ENCODE peak calls at places on chromosome 18, in four cellular contexts. One of them, this sample, is unnamed.

GRCh38 chr18:65746936-65747335 is 3.9 kb upstream of the CDH7 start:
- DNase-seq in activated T-cell treated with anti-CD3 and anti-CD28 coated beads for 24 hours: no peak
- DNase-seq in progenitor cell of endocrine pancreas: no peak
- DNase-seq in HTR-8/SVneo: no peak
- DNase-seq in this sample: no peak

GRCh38 chr18:32768646-32769206 is 4.1 kb downstream of the KLHL14 start:
- DNase-seq in HTR-8/SVneo: no peak
- DNase-seq in progenitor cell of endocrine pancreas: no peak
- DNase-seq in activated T-cell treated with anti-CD3 and anti-CD28 coated beads for 24 hours: no peak
- DNase-seq in this sample: no peak

GRCh38 chr18:76656925-76657324 is 161.9 kb upstream of the ZNF516 start:
- DNase-seq in HTR-8/SVneo: no peak
- DNase-seq in progenitor cell of endocrine pancreas: no peak
- DNase-seq in activated T-cell treated with anti-CD3 and anti-CD28 coated beads for 24 hours: no peak
- DNase-seq in this sample: peak

GRCh38 chr18:52536039-52536438 is 196.0 kb downstream of the DCC start:
- DNase-seq in progenitor cell of endocrine pancreas: no peak
- DNase-seq in activated T-cell treated with anti-CD3 and anti-CD28 coated beads for 24 hours: no peak
- DNase-seq in HTR-8/SVneo: no peak
- DNase-seq in this sample: no peak

GRCh38 chr18:8020133-8020846 is 453.2 kb downstream of the PTPRM start:
- DNase-seq in activated T-cell treated with anti-CD3 and anti-CD28 coated beads for 24 hours: no peak
- DNase-seq in HTR-8/SVneo: no peak
- DNase-seq in progenitor cell of endocrine pancreas: no peak
- DNase-seq in this sample: no peak

GRCh38 chr18:36757081-36757480 is 71.7 kb downstream of the TPGS2 start:
- DNase-seq in activated T-cell treated with anti-CD3 and anti-CD28 coated beads for 24 hours: no peak
- DNase-seq in progenitor cell of endocrine pancreas: no peak
- DNase-seq in HTR-8/SVneo: peak
- DNase-seq in this sample: no peak

GRCh38 chr18:48825101-48825745 is 125.5 kb downstream of the SMAD7 start:
- DNase-seq in HTR-8/SVneo: no peak
- DNase-seq in activated T-cell treated with anti-CD3 and anti-CD28 coated beads for 24 hours: no peak
- DNase-seq in progenitor cell of endocrine pancreas: no peak
- DNase-seq in this sample: no peak

GRCh38 chr18:13372405-13372995 is 153.9 kb downstream of the LDLRAD4 start:
- DNase-seq in progenitor cell of endocrine pancreas: no peak
- DNase-seq in HTR-8/SVneo: no peak
- DNase-seq in activated T-cell treated with anti-CD3 and anti-CD28 coated beads for 24 hours: no peak
- DNase-seq in this sample: no peak

GRCh38 chr18:26771524-26771923 is 94.0 kb downstream of the AQP4 start:
- DNase-seq in HTR-8/SVneo: no peak
- DNase-seq in activated T-cell treated with anti-CD3 and anti-CD28 coated beads for 24 hours: no peak
- DNase-seq in progenitor cell of endocrine pancreas: no peak
- DNase-seq in this sample: peak

GRCh38 chr18:31273812-31274527 is 44.0 kb upstream of the DSG1 start:
- DNase-seq in HTR-8/SVneo: no peak
- DNase-seq in activated T-cell treated with anti-CD3 and anti-CD28 coated beads for 24 hours: no peak
- DNase-seq in progenitor cell of endocrine pancreas: no peak
- DNase-seq in this sample: no peak

GRCh38 chr18:10851824-10852225 is 297.5 kb downstream of the PIEZO2 start:
- DNase-seq in progenitor cell of endocrine pancreas: no peak
- DNase-seq in activated T-cell treated with anti-CD3 and anti-CD28 coated beads for 24 hours: no peak
- DNase-seq in HTR-8/SVneo: peak
- DNase-seq in this sample: no peak

GRCh38 chr18:8841781-8842485 is 136.6 kb downstream of the MTCL1 start:
- DNase-seq in HTR-8/SVneo: no peak
- DNase-seq in activated T-cell treated with anti-CD3 and anti-CD28 coated beads for 24 hours: no peak
- DNase-seq in progenitor cell of endocrine pancreas: no peak
- DNase-seq in this sample: no peak

GRCh38 chr18:21389283-21389682 is 147.3 kb downstream of the GREB1L start:
- DNase-seq in activated T-cell treated with anti-CD3 and anti-CD28 coated beads for 24 hours: no peak
- DNase-seq in HTR-8/SVneo: no peak
- DNase-seq in progenitor cell of endocrine pancreas: no peak
- DNase-seq in this sample: no peak

GRCh38 chr18:49728542-49728941 is 84.8 kb downstream of the ACAA2 start:
- DNase-seq in activated T-cell treated with anti-CD3 and anti-CD28 coated beads for 24 hours: no peak
- DNase-seq in HTR-8/SVneo: peak
- DNase-seq in progenitor cell of endocrine pancreas: no peak
- DNase-seq in this sample: peak

GRCh38 chr18:12765127-12765526 is 62.3 kb downstream of the PSMG2 start:
- DNase-seq in HTR-8/SVneo: no peak
- DNase-seq in progenitor cell of endocrine pancreas: no peak
- DNase-seq in activated T-cell treated with anti-CD3 and anti-CD28 coated beads for 24 hours: no peak
- DNase-seq in this sample: no peak

GRCh38 chr18:3663870-3664512 is 214.0 kb downstream of the TGIF1 start:
- DNase-seq in progenitor cell of endocrine pancreas: no peak
- DNase-seq in activated T-cell treated with anti-CD3 and anti-CD28 coated beads for 24 hours: no peak
- DNase-seq in HTR-8/SVneo: no peak
- DNase-seq in this sample: no peak

GRCh38 chr18:65039578-65039977 is 711.2 kb upstream of the CDH7 start:
- DNase-seq in HTR-8/SVneo: no peak
- DNase-seq in progenitor cell of endocrine pancreas: no peak
- DNase-seq in activated T-cell treated with anti-CD3 and anti-CD28 coated beads for 24 hours: no peak
- DNase-seq in this sample: no peak

GRCh38 chr18:9029131-9029530 is 73.4 kb upstream of the NDUFV2 start:
- DNase-seq in activated T-cell treated with anti-CD3 and anti-CD28 coated beads for 24 hours: no peak
- DNase-seq in HTR-8/SVneo: no peak
- DNase-seq in progenitor cell of endocrine pancreas: no peak
- DNase-seq in this sample: no peak

GRCh38 chr18:72672364-72673151 is 128.4 kb upstream of the CBLN2 start:
- DNase-seq in activated T-cell treated with anti-CD3 and anti-CD28 coated beads for 24 hours: no peak
- DNase-seq in progenitor cell of endocrine pancreas: no peak
- DNase-seq in HTR-8/SVneo: no peak
- DNase-seq in this sample: peak

GRCh38 chr18:21689736-21690135 is 14.8 kb downstream of the ABHD3 start:
- DNase-seq in progenitor cell of endocrine pancreas: no peak
- DNase-seq in HTR-8/SVneo: no peak
- DNase-seq in activated T-cell treated with anti-CD3 and anti-CD28 coated beads for 24 hours: no peak
- DNase-seq in this sample: no peak

This sample was measured in BE2C.